ENCODE peak calls at places on chromosomes 11 and 22, in four cellular contexts. A is mesenteric fat pad; I is activated CD4-positive, alpha-beta T cell treated with anti-CD3 and anti-CD28 coated beads for 24 hours; F is effector memory CD8-positive, alpha-beta T cell. V is an unnamed sample.

GRCh38 chr11:69698362-69698761 is 5.5 kb downstream of the FGF19 start:
- DNase-seq in F (no peak), A (no peak), I (no peak), V (no peak)

GRCh38 chr11:39541945-39542351 is 1917.5 kb downstream of the LRRC4C start:
- DNase-seq in A (no peak), F (no peak), I (no peak), V (no peak)

GRCh38 chr22:38214248-38215056 is 12.7 kb downstream of the MAFF start:
- DNase-seq in F (peak), I (peak), A (no peak), V (no peak)

GRCh38 chr11:110003426-110003825 is 89.8 kb upstream of the ZC3H12C start:
- DNase-seq in I (no peak), A (no peak), F (no peak), V (no peak)

GRCh38 chr22:34111210-34111824 is 191.0 kb upstream of the LARGE1 start:
- DNase-seq in I (peak), A (no peak), F (no peak), V (no peak)

GRCh38 chr11:57539342-57539741 is 1.9 kb downstream of the SMTNL1 start:
- DNase-seq in A (no peak), F (no peak), I (no peak), V (no peak)

GRCh38 chr22:28742562-28742962 is 723 bp downstream of the HSCB start:
- DNase-seq in F (no peak), I (no peak), A (no peak), V (no peak)

GRCh38 chr11:2806351-2807058 is 79.1 kb downstream of the CDKN1C start:
- DNase-seq in F (no peak), I (no peak), A (peak), V (peak)

GRCh38 chr11:112734207-112734606 is 227.0 kb upstream of the NCAM1 start:
- DNase-seq in F (no peak), I (no peak), A (no peak), V (peak)

GRCh38 chr11:111729441-111729840 is 36.7 kb downstream of the PPP2R1B start:
- DNase-seq in I (no peak), A (no peak), F (no peak), V (no peak)

GRCh38 chr11:90947930-90948329 is 725.1 kb upstream of the CHORDC1 start:
- DNase-seq in F (no peak), I (no peak), A (no peak), V (no peak)

GRCh38 chr11:45102361-45102809 is 44.1 kb upstream of the PRDM11 start:
- DNase-seq in I (no peak), F (no peak), A (no peak), V (no peak)

GRCh38 chr22:40517631-40518030 is 118.9 kb downstream of the MRTFA start:
- DNase-seq in F (no peak), A (no peak), I (no peak), V (no peak)

GRCh38 chr11:119691020-119691666 is 37.9 kb downstream of the NECTIN1 start:
- DNase-seq in F (peak), A (no peak), I (no peak), V (no peak)

GRCh38 chr11:73804712-73805111 is 17.0 kb downstream of the MRPL48 start:
- DNase-seq in F (no peak), I (no peak), A (no peak), V (no peak)

GRCh38 chr22:44199866-44200265 is 19.1 kb downstream of the PARVG start:
- DNase-seq in F (no peak), I (no peak), A (peak), V (no peak)

GRCh38 chr11:32109138-32109537 is 18.3 kb downstream of the RCN1 start:
- DNase-seq in I (no peak), F (no peak), A (no peak), V (no peak)

GRCh38 chr11:6681505-6681904 is 1.6 kb downstream of the MRPL17 start:
- DNase-seq in F (no peak), A (no peak), I (no peak), V (no peak)

GRCh38 chr11:95128602-95129001 is 39.0 kb downstream of the ENDOD1 start:
- DNase-seq in I (no peak), A (no peak), F (no peak), V (no peak)

GRCh38 chr11:65169164-65169641 is 830 bp upstream of the SPDYC start:
- DNase-seq in I (no peak), F (no peak), A (no peak), V (no peak)

GRCh38 chr11:46337626-46338345 is 9.5 kb upstream of the DGKZ start:
- DNase-seq in F (no peak), A (no peak), I (no peak), V (no peak)

GRCh38 chr11:117299351-117300300 is 8.5 kb downstream of the BACE1-AS start:
- DNase-seq in I (no peak), F (no peak), A (no peak), V (no peak)

GRCh38 chr11:27203077-27203476 is 159.9 kb downstream of the CCDC34 start:
- DNase-seq in F (no peak), I (no peak), A (no peak), V (no peak)

GRCh38 chr11:72625746-72626636 is 48.2 kb downstream of the PDE2A start:
- DNase-seq in I (no peak), A (no peak), F (no peak), V (no peak)

GRCh38 chr11:1556278-1557167 is 15.5 kb downstream of the DUSP8 start:
- DNase-seq in I (no peak), F (no peak), A (no peak), V (no peak)

GRCh38 chr11:44309483-44310197 is at the start of gene ALX4:
- DNase-seq in I (no peak), A (no peak), F (no peak), V (no peak)

GRCh38 chr11:38598413-38598812 is 2000.4 kb upstream of the RAG2 start:
- DNase-seq in F (no peak), I (no peak), A (no peak), V (no peak)

GRCh38 chr11:69301491-69302401 is 7.8 kb downstream of the MYEOV start:
- DNase-seq in F (no peak), I (no peak), A (no peak), V (peak)

GRCh38 chr11:71447791-71448256 is 369 bp downstream of the DHCR7 start:
- DNase-seq in I (no peak), F (peak), A (peak), V (no peak)

GRCh38 chr11:36564376-36565032 is 3.3 kb upstream of the RAG1 start:
- DNase-seq in F (peak), A (no peak), I (peak), V (no peak)

GRCh38 chr11:2961080-2961479 is 31.0 kb downstream of the NAP1L4 start:
- DNase-seq in A (no peak), I (no peak), F (no peak), V (no peak)

GRCh38 chr22:27919943-27920755 is 1.1 kb upstream of the PITPNB start:
- DNase-seq in F (no peak), I (no peak), A (no peak), V (no peak)

GRCh38 chr11:65546217-65546958 is 11.8 kb downstream of the LTBP3 start:
- DNase-seq in A (peak), F (peak), I (peak), V (no peak)